ENCODE peak calls at places on chromosomes 13 and 19, in nine cellular contexts. One of them, this sample, is unnamed.

GRCh38 chr19:31171936-31172335 is 177.3 kb downstream of the TSHZ3 start:
- DNase-seq in Panc1: no peak
- DNase-seq in transverse colon: no peak
- DNase-seq in breast epithelium: no peak
- DNase-seq in HepG2: no peak
- DNase-seq in HL-60: no peak
- DNase-seq in suprapubic skin: no peak
- DNase-seq in HCT116: no peak
- DNase-seq in GM12892: no peak
- DNase-seq in this sample: no peak

GRCh38 chr13:80840313-80840976 is 499.5 kb upstream of the SPRY2 start:
- DNase-seq in Panc1: no peak
- DNase-seq in transverse colon: no peak
- DNase-seq in breast epithelium: no peak
- DNase-seq in HepG2: no peak
- DNase-seq in HL-60: no peak
- DNase-seq in suprapubic skin: no peak
- DNase-seq in HCT116: no peak
- DNase-seq in GM12892: no peak
- DNase-seq in this sample: peak

GRCh38 chr13:98228661-98229349 is 51.7 kb upstream of the RNF113B start:
- DNase-seq in Panc1: no peak
- DNase-seq in transverse colon: no peak
- DNase-seq in breast epithelium: no peak
- DNase-seq in HepG2: no peak
- DNase-seq in HL-60: no peak
- DNase-seq in suprapubic skin: no peak
- DNase-seq in HCT116: no peak
- DNase-seq in GM12892: no peak
- DNase-seq in this sample: no peak

GRCh38 chr13:54241719-54242118 is 1213.1 kb downstream of the OLFM4 start:
- DNase-seq in Panc1: no peak
- DNase-seq in transverse colon: no peak
- DNase-seq in breast epithelium: no peak
- DNase-seq in HepG2: no peak
- DNase-seq in HL-60: no peak
- DNase-seq in suprapubic skin: no peak
- DNase-seq in HCT116: no peak
- DNase-seq in GM12892: no peak
- DNase-seq in this sample: no peak

GRCh38 chr19:9309974-9310446 is 372 bp upstream of the ZNF699 start:
- DNase-seq in Panc1: peak
- DNase-seq in transverse colon: peak
- DNase-seq in breast epithelium: no peak
- DNase-seq in HepG2: no peak
- DNase-seq in HL-60: no peak
- DNase-seq in suprapubic skin: peak
- DNase-seq in HCT116: peak
- DNase-seq in GM12892: peak
- DNase-seq in this sample: peak

GRCh38 chr19:46985532-46986415 is 33.9 kb upstream of the NPAS1 start:
- DNase-seq in Panc1: no peak
- DNase-seq in transverse colon: no peak
- DNase-seq in breast epithelium: no peak
- DNase-seq in HepG2: peak
- DNase-seq in HL-60: no peak
- DNase-seq in suprapubic skin: no peak
- DNase-seq in HCT116: no peak
- DNase-seq in GM12892: no peak
- DNase-seq in this sample: no peak

GRCh38 chr13:26619321-26619720 is 61.8 kb downstream of the WASF3 start:
- DNase-seq in Panc1: no peak
- DNase-seq in transverse colon: no peak
- DNase-seq in breast epithelium: no peak
- DNase-seq in HepG2: no peak
- DNase-seq in HL-60: no peak
- DNase-seq in suprapubic skin: no peak
- DNase-seq in HCT116: no peak
- DNase-seq in GM12892: no peak
- DNase-seq in this sample: no peak

GRCh38 chr13:79593121-79593520 is 112.2 kb downstream of the NDFIP2 start:
- DNase-seq in Panc1: no peak
- DNase-seq in transverse colon: no peak
- DNase-seq in breast epithelium: no peak
- DNase-seq in HepG2: no peak
- DNase-seq in HL-60: no peak
- DNase-seq in suprapubic skin: no peak
- DNase-seq in HCT116: no peak
- DNase-seq in GM12892: no peak
- DNase-seq in this sample: no peak

GRCh38 chr19:50897612-50898011 is 13.6 kb downstream of the KLK4 start:
- DNase-seq in Panc1: no peak
- DNase-seq in transverse colon: no peak
- DNase-seq in breast epithelium: no peak
- DNase-seq in HepG2: no peak
- DNase-seq in HL-60: no peak
- DNase-seq in suprapubic skin: no peak
- DNase-seq in HCT116: no peak
- DNase-seq in GM12892: no peak
- DNase-seq in this sample: no peak

GRCh38 chr13:53781941-53782340 is 753.3 kb downstream of the OLFM4 start:
- DNase-seq in Panc1: no peak
- DNase-seq in transverse colon: no peak
- DNase-seq in breast epithelium: no peak
- DNase-seq in HepG2: no peak
- DNase-seq in HL-60: no peak
- DNase-seq in suprapubic skin: no peak
- DNase-seq in HCT116: no peak
- DNase-seq in GM12892: no peak
- DNase-seq in this sample: peak

GRCh38 chr13:22427041-22427440 is 753.7 kb upstream of the SGCG start:
- DNase-seq in Panc1: no peak
- DNase-seq in transverse colon: no peak
- DNase-seq in breast epithelium: no peak
- DNase-seq in HepG2: no peak
- DNase-seq in HL-60: no peak
- DNase-seq in suprapubic skin: no peak
- DNase-seq in HCT116: no peak
- DNase-seq in GM12892: no peak
- DNase-seq in this sample: no peak

GRCh38 chr19:44846455-44847143 is 502 bp downstream of the NECTIN2 start:
- DNase-seq in Panc1: no peak
- DNase-seq in transverse colon: peak
- DNase-seq in breast epithelium: peak
- DNase-seq in HepG2: no peak
- DNase-seq in HL-60: no peak
- DNase-seq in suprapubic skin: peak
- DNase-seq in HCT116: no peak
- DNase-seq in GM12892: no peak
- DNase-seq in this sample: peak

GRCh38 chr19:3366104-3366760 is at the start of gene NFIC:
- DNase-seq in Panc1: no peak
- DNase-seq in transverse colon: peak
- DNase-seq in breast epithelium: peak
- DNase-seq in HepG2: no peak
- DNase-seq in HL-60: peak
- DNase-seq in suprapubic skin: peak
- DNase-seq in HCT116: peak
- DNase-seq in GM12892: peak
- DNase-seq in this sample: peak

GRCh38 chr19:3365093-3365446 is 1.3 kb upstream of the NFIC start:
- DNase-seq in Panc1: no peak
- DNase-seq in transverse colon: no peak
- DNase-seq in breast epithelium: no peak
- DNase-seq in HepG2: no peak
- DNase-seq in HL-60: no peak
- DNase-seq in suprapubic skin: no peak
- DNase-seq in HCT116: no peak
- DNase-seq in GM12892: no peak
- DNase-seq in this sample: no peak

GRCh38 chr19:3364501-3364858 is 1.9 kb upstream of the NFIC start:
- DNase-seq in Panc1: no peak
- DNase-seq in transverse colon: no peak
- DNase-seq in breast epithelium: no peak
- DNase-seq in HepG2: no peak
- DNase-seq in HL-60: no peak
- DNase-seq in suprapubic skin: no peak
- DNase-seq in HCT116: no peak
- DNase-seq in GM12892: no peak
- DNase-seq in this sample: no peak

GRCh38 chr19:3366761-3367571 is 583 bp downstream of the NFIC start:
- DNase-seq in Panc1: no peak
- DNase-seq in transverse colon: peak
- DNase-seq in breast epithelium: no peak
- DNase-seq in HepG2: no peak
- DNase-seq in HL-60: peak
- DNase-seq in suprapubic skin: no peak
- DNase-seq in HCT116: no peak
- DNase-seq in GM12892: peak
- DNase-seq in this sample: no peak

DNA sequence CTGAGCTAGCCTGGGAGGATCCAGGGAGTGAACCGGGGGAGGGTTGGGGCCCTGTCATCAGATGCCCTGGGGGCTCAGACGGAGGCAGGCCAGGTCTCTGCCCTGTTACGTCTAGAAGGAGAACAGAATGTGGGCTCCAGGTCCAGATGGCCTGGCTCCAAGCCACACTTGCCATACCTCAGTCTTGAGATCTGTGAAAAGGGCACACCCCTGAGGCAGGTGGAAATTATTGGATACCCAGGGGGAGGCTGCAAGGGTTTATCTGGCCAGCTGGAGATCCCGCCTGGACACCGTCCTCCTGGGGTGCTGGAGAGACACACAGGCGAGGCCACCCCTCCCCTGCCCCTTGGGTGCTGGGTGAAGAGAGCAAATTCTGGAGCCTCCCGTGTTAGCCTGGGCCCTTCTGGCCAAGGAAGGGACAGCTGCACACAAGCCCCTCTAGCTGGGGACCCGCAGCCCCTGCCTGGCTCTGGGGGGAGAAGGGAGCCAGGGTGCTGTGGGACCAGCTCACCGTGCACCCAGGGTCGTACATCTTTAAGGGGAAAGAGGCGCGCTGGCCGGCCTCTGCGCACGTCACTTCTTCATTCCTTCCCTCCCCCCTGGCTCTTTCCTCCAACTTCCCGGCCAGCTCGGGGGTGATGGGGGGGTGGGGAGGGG is 808 bp upstream of the NFIC start:
- DNase-seq in Panc1: no peak
- DNase-seq in transverse colon: peak
- DNase-seq in breast epithelium: peak
- DNase-seq in HepG2: no peak
- DNase-seq in HL-60: no peak
- DNase-seq in suprapubic skin: peak
- DNase-seq in HCT116: peak
- DNase-seq in GM12892: no peak
- DNase-seq in this sample: no peak
- TF ChIP-seq POLR2AphosphoS5 in Panc1: peak
- TF ChIP-seq POLR2AphosphoS5 in transverse colon: peak
- TF ChIP-seq POLR2AphosphoS5 in breast epithelium: no peak
- TF ChIP-seq POLR2AphosphoS5 in HepG2: no peak
- TF ChIP-seq POLR2AphosphoS5 in HL-60: no peak
- TF ChIP-seq POLR2AphosphoS5 in suprapubic skin: no peak
- TF ChIP-seq POLR2AphosphoS5 in HCT116: no peak
- TF ChIP-seq POLR2AphosphoS5 in GM12892: no peak
- TF ChIP-seq POLR2AphosphoS5 in this sample: no peak

DNA sequence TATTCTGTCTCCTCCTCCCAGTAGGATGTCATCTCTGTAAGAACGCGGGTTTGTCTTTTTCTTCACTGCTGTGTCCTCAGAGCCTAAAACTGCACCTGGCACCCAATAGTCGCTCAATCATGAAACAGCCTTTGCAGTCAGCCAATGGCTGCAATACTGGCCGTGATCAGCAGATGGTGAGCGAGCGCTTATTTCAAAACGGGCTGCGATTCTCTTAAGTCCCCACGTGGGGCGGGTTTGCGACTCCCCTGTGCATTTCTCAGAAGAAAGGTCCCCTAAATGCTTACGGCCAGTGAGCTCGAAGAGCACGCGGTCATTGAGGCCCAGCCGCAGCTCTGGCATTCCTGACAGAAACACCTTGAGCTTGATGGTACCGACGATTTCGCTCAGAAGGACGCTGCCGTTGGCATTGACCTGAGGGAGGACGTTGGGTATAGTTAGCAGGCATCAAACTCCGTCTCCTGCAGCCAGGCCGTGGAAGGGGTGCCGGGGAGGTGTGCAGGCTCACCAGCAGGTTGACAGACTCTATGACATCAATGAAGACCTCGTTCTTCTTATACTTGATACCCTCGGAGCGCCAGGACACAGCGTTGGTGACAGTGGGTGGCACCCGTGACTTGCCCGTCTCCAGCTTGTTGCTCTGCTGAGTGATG is 6.0 kb downstream of the AP1M2 start:
- DNase-seq in Panc1: peak
- DNase-seq in transverse colon: peak
- DNase-seq in breast epithelium: peak
- DNase-seq in HepG2: peak
- DNase-seq in HL-60: no peak
- DNase-seq in suprapubic skin: peak
- DNase-seq in HCT116: peak
- DNase-seq in GM12892: peak
- DNase-seq in this sample: peak
- TF ChIP-seq POLR2AphosphoS5 in Panc1: no peak
- TF ChIP-seq POLR2AphosphoS5 in transverse colon: no peak
- TF ChIP-seq POLR2AphosphoS5 in breast epithelium: peak
- TF ChIP-seq POLR2AphosphoS5 in HepG2: no peak
- TF ChIP-seq POLR2AphosphoS5 in HL-60: no peak
- TF ChIP-seq POLR2AphosphoS5 in suprapubic skin: peak
- TF ChIP-seq POLR2AphosphoS5 in HCT116: no peak
- TF ChIP-seq POLR2AphosphoS5 in GM12892: no peak
- TF ChIP-seq POLR2AphosphoS5 in this sample: no peak

DNA sequence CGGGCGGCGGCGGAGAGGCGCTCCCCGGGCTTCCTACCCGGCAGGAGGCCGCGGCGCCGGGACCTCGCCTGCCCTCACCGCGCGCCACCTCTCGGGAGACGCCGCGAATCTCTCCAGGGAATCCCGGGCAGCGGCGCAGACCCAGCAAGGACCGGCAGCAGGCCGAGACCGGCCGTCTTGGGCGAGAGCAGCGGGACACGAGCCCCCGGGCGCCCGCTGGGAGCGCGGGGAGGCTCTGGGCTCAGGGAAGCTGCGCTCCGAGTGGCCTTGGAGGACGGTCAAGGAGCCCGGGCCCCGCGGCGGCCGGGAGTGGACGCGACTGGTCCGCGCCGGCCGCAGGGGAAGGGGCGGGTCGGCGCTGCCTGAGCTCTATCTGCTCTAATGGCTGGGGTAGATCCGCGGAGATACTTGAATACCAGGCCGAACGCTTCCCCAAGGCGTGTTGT is 14.7 kb downstream of the CDX2 start:
- DNase-seq in Panc1: no peak
- DNase-seq in transverse colon: peak
- DNase-seq in breast epithelium: no peak
- DNase-seq in HepG2: no peak
- DNase-seq in HL-60: no peak
- DNase-seq in suprapubic skin: no peak
- DNase-seq in HCT116: no peak
- DNase-seq in GM12892: no peak
- DNase-seq in this sample: peak
- TF ChIP-seq POLR2AphosphoS5 in Panc1: no peak
- TF ChIP-seq POLR2AphosphoS5 in transverse colon: peak
- TF ChIP-seq POLR2AphosphoS5 in breast epithelium: no peak
- TF ChIP-seq POLR2AphosphoS5 in HepG2: no peak
- TF ChIP-seq POLR2AphosphoS5 in HL-60: no peak
- TF ChIP-seq POLR2AphosphoS5 in suprapubic skin: no peak
- TF ChIP-seq POLR2AphosphoS5 in HCT116: no peak
- TF ChIP-seq POLR2AphosphoS5 in GM12892: no peak
- TF ChIP-seq POLR2AphosphoS5 in this sample: no peak

GRCh38 chr19:12696366-12697335 is at the start of gene FBXW9:
- DNase-seq in Panc1: peak
- DNase-seq in transverse colon: peak
- DNase-seq in breast epithelium: peak
- DNase-seq in HepG2: peak
- DNase-seq in HL-60: peak
- DNase-seq in suprapubic skin: peak
- DNase-seq in HCT116: peak
- DNase-seq in GM12892: peak
- DNase-seq in this sample: peak
- TF ChIP-seq POLR2AphosphoS5 in Panc1: peak
- TF ChIP-seq POLR2AphosphoS5 in transverse colon: peak
- TF ChIP-seq POLR2AphosphoS5 in breast epithelium: peak
- TF ChIP-seq POLR2AphosphoS5 in HepG2: peak
- TF ChIP-seq POLR2AphosphoS5 in HL-60: peak
- TF ChIP-seq POLR2AphosphoS5 in suprapubic skin: peak
- TF ChIP-seq POLR2AphosphoS5 in HCT116: peak
- TF ChIP-seq POLR2AphosphoS5 in GM12892: peak
- TF ChIP-seq POLR2AphosphoS5 in this sample: peak